ENCODE peak calls at places on chromosomes 2 and 18, in eight cellular contexts. One of them, this sample, is unnamed.

GRCh38 chr2:26401739-26402541 is at the start of gene DRC1:
- DNase-seq in OCI-LY7: no peak
- DNase-seq in neural crest cell: peak; percentile 89
- DNase-seq in body of pancreas: peak; percentile 50
- DNase-seq in RWPE2: peak; percentile 74
- DNase-seq in WTC11: peak; percentile 93
- DNase-seq in CD4-positive, alpha-beta T cell: no peak
- DNase-seq in thoracic aorta: peak; percentile 16
- DNase-seq in this sample: peak; percentile 82

GRCh38 chr2:161943012-161943411 is 131.0 kb downstream of the DPP4 start:
- DNase-seq in CD4-positive, alpha-beta T cell: no peak
- DNase-seq in neural crest cell: no peak
- DNase-seq in RWPE2: no peak
- DNase-seq in thoracic aorta: no peak
- DNase-seq in OCI-LY7: no peak
- DNase-seq in body of pancreas: no peak
- DNase-seq in WTC11: no peak
- DNase-seq in this sample: no peak

GRCh38 chr18:52130621-52131020 is 209.4 kb upstream of the DCC start:
- DNase-seq in thoracic aorta: no peak
- DNase-seq in CD4-positive, alpha-beta T cell: no peak
- DNase-seq in body of pancreas: no peak
- DNase-seq in OCI-LY7: no peak
- DNase-seq in neural crest cell: no peak
- DNase-seq in WTC11: no peak
- DNase-seq in RWPE2: no peak
- DNase-seq in this sample: no peak

GRCh38 chr2:7053650-7054262 is 136.5 kb downstream of the RNF144A start:
- DNase-seq in OCI-LY7: no peak
- DNase-seq in WTC11: no peak
- DNase-seq in neural crest cell: no peak
- DNase-seq in body of pancreas: peak; percentile 87
- DNase-seq in RWPE2: no peak
- DNase-seq in thoracic aorta: no peak
- DNase-seq in CD4-positive, alpha-beta T cell: no peak
- DNase-seq in this sample: no peak

GRCh38 chr18:12652861-12653401 is 5.0 kb downstream of the SPIRE1 start:
- DNase-seq in body of pancreas: no peak
- DNase-seq in RWPE2: no peak
- DNase-seq in OCI-LY7: no peak
- DNase-seq in thoracic aorta: no peak
- DNase-seq in CD4-positive, alpha-beta T cell: no peak
- DNase-seq in neural crest cell: no peak
- DNase-seq in WTC11: no peak
- DNase-seq in this sample: no peak

GRCh38 chr18:26134110-26134509 is 441 bp downstream of the PSMA8 start:
- DNase-seq in RWPE2: no peak
- DNase-seq in thoracic aorta: no peak
- DNase-seq in neural crest cell: no peak
- DNase-seq in body of pancreas: no peak
- DNase-seq in WTC11: no peak
- DNase-seq in CD4-positive, alpha-beta T cell: no peak
- DNase-seq in OCI-LY7: no peak
- DNase-seq in this sample: no peak

GRCh38 chr2:20604401-20604911 is 46.4 kb downstream of the HS1BP3 start:
- DNase-seq in WTC11: no peak
- DNase-seq in neural crest cell: no peak
- DNase-seq in body of pancreas: peak; percentile 2
- DNase-seq in thoracic aorta: no peak
- DNase-seq in RWPE2: peak; percentile 19
- DNase-seq in CD4-positive, alpha-beta T cell: no peak
- DNase-seq in OCI-LY7: no peak
- DNase-seq in this sample: no peak

GRCh38 chr2:106193977-106194778 is at the start of gene UXS1:
- DNase-seq in OCI-LY7: peak; percentile 97
- DNase-seq in body of pancreas: peak; percentile 99
- DNase-seq in CD4-positive, alpha-beta T cell: peak; percentile 98
- DNase-seq in WTC11: peak; percentile 98
- DNase-seq in RWPE2: peak; percentile 94
- DNase-seq in thoracic aorta: peak; percentile 88
- DNase-seq in neural crest cell: peak; percentile 96
- DNase-seq in this sample: peak; percentile 97

GRCh38 chr2:187614756-187615155 is 60.5 kb upstream of the TFPI start:
- DNase-seq in body of pancreas: no peak
- DNase-seq in OCI-LY7: no peak
- DNase-seq in RWPE2: no peak
- DNase-seq in thoracic aorta: no peak
- DNase-seq in neural crest cell: no peak
- DNase-seq in CD4-positive, alpha-beta T cell: no peak
- DNase-seq in WTC11: no peak
- DNase-seq in this sample: no peak

GRCh38 chr2:237434916-237435315 is 21.0 kb upstream of the COL6A3 start:
- DNase-seq in body of pancreas: no peak
- DNase-seq in CD4-positive, alpha-beta T cell: peak; percentile 67
- DNase-seq in RWPE2: no peak
- DNase-seq in neural crest cell: no peak
- DNase-seq in thoracic aorta: no peak
- DNase-seq in WTC11: no peak
- DNase-seq in OCI-LY7: no peak
- DNase-seq in this sample: no peak

GRCh38 chr2:53450885-53451284 is 316.7 kb upstream of the CHAC2 start:
- DNase-seq in CD4-positive, alpha-beta T cell: no peak
- DNase-seq in WTC11: no peak
- DNase-seq in neural crest cell: no peak
- DNase-seq in OCI-LY7: no peak
- DNase-seq in body of pancreas: peak; percentile 17
- DNase-seq in RWPE2: no peak
- DNase-seq in thoracic aorta: no peak
- DNase-seq in this sample: no peak

GRCh38 chr2:16107246-16107645 is 166.9 kb downstream of the MYCN start:
- DNase-seq in neural crest cell: no peak
- DNase-seq in thoracic aorta: no peak
- DNase-seq in OCI-LY7: no peak
- DNase-seq in CD4-positive, alpha-beta T cell: no peak
- DNase-seq in RWPE2: no peak
- DNase-seq in WTC11: no peak
- DNase-seq in body of pancreas: no peak
- DNase-seq in this sample: no peak

DNA sequence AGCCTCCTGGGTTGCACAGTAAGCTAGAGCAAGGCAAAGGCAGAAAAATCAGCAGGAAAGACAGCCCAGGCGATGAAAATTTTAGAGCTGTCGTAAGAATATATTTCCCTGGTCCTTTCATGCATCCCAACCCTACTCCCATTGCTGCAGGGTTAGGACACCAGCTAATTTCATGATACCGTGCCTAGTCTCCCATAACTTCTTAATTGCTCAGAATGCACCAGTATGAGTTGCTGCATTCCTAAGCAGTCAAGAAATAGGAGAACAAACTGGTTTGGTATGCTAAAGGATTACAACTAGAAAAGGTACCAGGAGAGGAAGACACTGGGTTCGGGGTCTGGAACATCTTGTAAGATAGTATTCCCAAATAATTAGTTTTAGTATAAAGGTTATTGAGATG is 269.4 kb upstream of the NRXN1 start:
- DNase-seq in neural crest cell: no peak
- DNase-seq in OCI-LY7: no peak
- DNase-seq in CD4-positive, alpha-beta T cell: no peak
- DNase-seq in thoracic aorta: no peak
- DNase-seq in body of pancreas: no peak
- DNase-seq in RWPE2: no peak
- DNase-seq in WTC11: no peak
- DNase-seq in this sample: no peak
- TF ChIP-seq CTCF in neural crest cell: no peak
- TF ChIP-seq CTCF in OCI-LY7: no peak
- TF ChIP-seq CTCF in CD4-positive, alpha-beta T cell: no peak
- TF ChIP-seq CTCF in thoracic aorta: no peak
- TF ChIP-seq CTCF in body of pancreas: no peak
- TF ChIP-seq CTCF in RWPE2: no peak
- TF ChIP-seq CTCF in WTC11: no peak
- TF ChIP-seq CTCF in this sample: no peak

GRCh38 chr2:101771911-101772321 is 74.4 kb downstream of the MAP4K4 start:
- DNase-seq in thoracic aorta: no peak
- DNase-seq in body of pancreas: no peak
- DNase-seq in RWPE2: no peak
- DNase-seq in CD4-positive, alpha-beta T cell: no peak
- DNase-seq in WTC11: no peak
- DNase-seq in OCI-LY7: no peak
- DNase-seq in neural crest cell: no peak
- DNase-seq in this sample: no peak

GRCh38 chr2:101768480-101769077 is 71.1 kb downstream of the MAP4K4 start:
- DNase-seq in CD4-positive, alpha-beta T cell: no peak
- DNase-seq in OCI-LY7: peak; percentile 24
- DNase-seq in WTC11: no peak
- DNase-seq in neural crest cell: no peak
- DNase-seq in thoracic aorta: no peak
- DNase-seq in body of pancreas: no peak
- DNase-seq in RWPE2: no peak
- DNase-seq in this sample: no peak

GRCh38 chr2:101773137-101773536 is 75.6 kb downstream of the MAP4K4 start:
- DNase-seq in neural crest cell: no peak
- DNase-seq in thoracic aorta: no peak
- DNase-seq in RWPE2: no peak
- DNase-seq in body of pancreas: no peak
- DNase-seq in CD4-positive, alpha-beta T cell: no peak
- DNase-seq in OCI-LY7: no peak
- DNase-seq in WTC11: no peak
- DNase-seq in this sample: no peak

GRCh38 chr2:101771226-101771906 is 73.9 kb downstream of the MAP4K4 start:
- DNase-seq in RWPE2: no peak
- DNase-seq in thoracic aorta: no peak
- DNase-seq in WTC11: no peak
- DNase-seq in body of pancreas: no peak
- DNase-seq in CD4-positive, alpha-beta T cell: no peak
- DNase-seq in OCI-LY7: no peak
- DNase-seq in neural crest cell: no peak
- DNase-seq in this sample: no peak

GRCh38 chr2:101770672-101771071 is 73.2 kb downstream of the MAP4K4 start:
- DNase-seq in OCI-LY7: peak; percentile 68
- DNase-seq in neural crest cell: peak; percentile 36
- DNase-seq in WTC11: no peak
- DNase-seq in thoracic aorta: no peak
- DNase-seq in RWPE2: no peak
- DNase-seq in body of pancreas: no peak
- DNase-seq in CD4-positive, alpha-beta T cell: no peak
- DNase-seq in this sample: peak; percentile 17
- TF ChIP-seq CTCF in OCI-LY7: peak; percentile 87
- TF ChIP-seq CTCF in neural crest cell: peak; percentile 49
- TF ChIP-seq CTCF in WTC11: no peak
- TF ChIP-seq CTCF in thoracic aorta: no peak
- TF ChIP-seq CTCF in RWPE2: peak; percentile 53
- TF ChIP-seq CTCF in body of pancreas: no peak
- TF ChIP-seq CTCF in CD4-positive, alpha-beta T cell: no peak
- TF ChIP-seq CTCF in this sample: peak; percentile 55

GRCh38 chr2:48943436-48943835 is 187.9 kb upstream of the LHCGR start:
- DNase-seq in OCI-LY7: no peak
- DNase-seq in neural crest cell: no peak
- DNase-seq in body of pancreas: no peak
- DNase-seq in WTC11: no peak
- DNase-seq in thoracic aorta: no peak
- DNase-seq in CD4-positive, alpha-beta T cell: no peak
- DNase-seq in RWPE2: no peak
- DNase-seq in this sample: no peak

GRCh38 chr2:48948400-48949110 is 193.0 kb upstream of the LHCGR start:
- DNase-seq in WTC11: no peak
- DNase-seq in RWPE2: no peak
- DNase-seq in body of pancreas: no peak
- DNase-seq in CD4-positive, alpha-beta T cell: no peak
- DNase-seq in thoracic aorta: no peak
- DNase-seq in neural crest cell: no peak
- DNase-seq in OCI-LY7: no peak
- DNase-seq in this sample: no peak

GRCh38 chr2:48941908-48942307 is 186.4 kb upstream of the LHCGR start:
- DNase-seq in CD4-positive, alpha-beta T cell: no peak
- DNase-seq in OCI-LY7: no peak
- DNase-seq in body of pancreas: no peak
- DNase-seq in neural crest cell: no peak
- DNase-seq in WTC11: no peak
- DNase-seq in thoracic aorta: no peak
- DNase-seq in RWPE2: no peak
- DNase-seq in this sample: no peak

GRCh38 chr2:48944961-48945360 is 189.4 kb upstream of the LHCGR start:
- DNase-seq in neural crest cell: no peak
- DNase-seq in WTC11: no peak
- DNase-seq in body of pancreas: no peak
- DNase-seq in OCI-LY7: no peak
- DNase-seq in CD4-positive, alpha-beta T cell: no peak
- DNase-seq in thoracic aorta: no peak
- DNase-seq in RWPE2: no peak
- DNase-seq in this sample: no peak

DNA sequence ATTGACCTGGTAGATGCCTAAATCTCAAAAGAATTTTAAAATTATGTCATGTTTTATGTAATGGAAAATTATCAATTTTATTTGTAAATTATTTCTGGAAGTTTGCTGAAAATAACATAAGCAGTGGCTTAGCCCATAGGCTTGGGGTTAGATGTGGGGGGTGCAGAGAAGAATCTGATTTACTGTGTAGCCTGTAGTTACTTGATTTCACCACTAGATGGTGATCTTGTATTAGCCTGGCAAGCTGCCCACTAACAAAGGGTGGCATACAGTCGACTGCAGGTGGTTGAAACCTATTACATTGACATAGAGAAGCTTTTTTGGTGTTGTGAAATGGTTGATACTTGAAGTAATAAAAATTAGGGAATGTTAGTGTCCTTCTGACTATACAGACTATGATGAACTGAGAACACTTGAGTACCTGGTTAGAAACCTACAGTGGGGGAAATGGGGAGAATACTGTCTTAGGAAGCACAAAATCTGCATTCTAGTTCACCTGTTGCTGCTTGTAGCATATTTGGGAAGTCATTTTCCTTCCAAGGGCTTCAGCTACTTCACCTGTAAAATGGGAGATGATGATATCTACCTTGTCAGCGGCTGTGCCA is 191.0 kb upstream of the LHCGR start:
- DNase-seq in thoracic aorta: peak; percentile 3
- DNase-seq in OCI-LY7: peak; percentile 63
- DNase-seq in CD4-positive, alpha-beta T cell: peak; percentile 9
- DNase-seq in body of pancreas: peak; percentile 53
- DNase-seq in WTC11: no peak
- DNase-seq in RWPE2: no peak
- DNase-seq in neural crest cell: no peak
- DNase-seq in this sample: peak; percentile 24
- TF ChIP-seq CTCF in thoracic aorta: peak; percentile 90
- TF ChIP-seq CTCF in OCI-LY7: peak; percentile 96
- TF ChIP-seq CTCF in CD4-positive, alpha-beta T cell: peak; percentile 85
- TF ChIP-seq CTCF in body of pancreas: peak; percentile 98
- TF ChIP-seq CTCF in WTC11: peak; percentile 93
- TF ChIP-seq CTCF in RWPE2: peak; percentile 88
- TF ChIP-seq CTCF in neural crest cell: peak; percentile 98
- TF ChIP-seq CTCF in this sample: peak; percentile 99

DNA sequence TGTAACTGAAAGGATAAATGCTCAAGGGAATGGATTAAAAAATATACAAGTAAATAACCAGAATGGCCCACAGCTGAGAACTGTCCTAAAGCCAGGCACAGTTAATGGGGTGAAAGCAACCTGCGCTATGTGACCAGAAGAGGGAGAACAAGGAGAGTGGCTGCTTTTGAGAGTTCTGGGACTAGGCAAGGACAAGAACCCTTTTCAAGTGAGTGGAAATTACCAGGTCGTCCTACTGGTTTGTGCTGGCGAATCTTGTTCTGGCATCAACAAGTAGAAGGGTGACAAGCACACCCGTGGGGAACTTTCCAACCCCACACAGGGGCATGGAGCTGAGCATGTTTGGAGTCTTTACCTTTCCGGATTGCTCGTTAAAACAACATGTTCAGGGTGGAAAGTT is 82.8 kb downstream of the TMEM17 start:
- DNase-seq in neural crest cell: no peak
- DNase-seq in thoracic aorta: no peak
- DNase-seq in body of pancreas: no peak
- DNase-seq in CD4-positive, alpha-beta T cell: no peak
- DNase-seq in OCI-LY7: no peak
- DNase-seq in RWPE2: no peak
- DNase-seq in WTC11: no peak
- DNase-seq in this sample: no peak
- TF ChIP-seq CTCF in neural crest cell: peak; percentile 40
- TF ChIP-seq CTCF in thoracic aorta: no peak
- TF ChIP-seq CTCF in body of pancreas: no peak
- TF ChIP-seq CTCF in CD4-positive, alpha-beta T cell: no peak
- TF ChIP-seq CTCF in OCI-LY7: peak; percentile 21
- TF ChIP-seq CTCF in RWPE2: peak; percentile 24
- TF ChIP-seq CTCF in WTC11: no peak
- TF ChIP-seq CTCF in this sample: peak; percentile 38

This sample was measured in PC-9.